ENCODE peak calls at places on chromosomes 4 and X, in nine cellular contexts. F is HEK293T; S is lower lobe of right lung; N is NCI-H1048; E is NB4; G is GM03348; X is GM12865; C is HS-5; L is activated CD4-positive, alpha-beta T cell treated with anti-CD3 and anti-CD28 coated beads for 48 hours. V is an unnamed sample.

GRCh38 chr4:39323836-39324235 is 42.3 kb downstream of the RFC1 start:
- DNase-seq in C (no peak), G (peak; percentile 10), X (no peak), L (no peak), E (no peak), F (no peak), S (no peak), N (no peak), V (no peak)

GRCh38 chr4:56655209-56655626 is 25.9 kb downstream of the HOPX start:
- DNase-seq in L (no peak), X (no peak), S (no peak), F (peak; percentile 55), N (no peak), E (no peak), C (no peak), G (peak; percentile 38), V (no peak)

GRCh38 chr4:69025191-69025998 is 70.9 kb upstream of the UGT2B7 start:
- DNase-seq in F (peak; percentile 41), L (no peak), G (no peak), N (no peak), C (no peak), E (peak; percentile 17), S (no peak), X (peak; percentile 59), V (no peak)

GRCh38 chr4:152678841-152679240 is 956 bp downstream of the TMEM154 start:
- DNase-seq in N (no peak), L (no peak), C (no peak), G (no peak), X (no peak), S (no peak), F (no peak), E (peak; percentile 15), V (no peak)

GRCh38 chrX:20212486-20213089 is 54.1 kb downstream of the RPS6KA3 start:
- DNase-seq in G (no peak), X (peak; percentile 44), L (no peak), N (no peak), F (no peak), E (no peak), C (no peak), S (no peak), V (no peak)

GRCh38 chrX:17500145-17500579 is 125.2 kb downstream of the NHS start:
- DNase-seq in L (no peak), S (no peak), X (no peak), E (no peak), N (no peak), G (peak; percentile 29), F (no peak), C (no peak), V (peak; percentile 45)

GRCh38 chr4:137510866-137511265 is 21.4 kb downstream of the PCDH18 start:
- DNase-seq in X (no peak), S (no peak), E (peak; percentile 51), G (peak; percentile 85), C (peak; percentile 67), F (peak; percentile 48), L (no peak), N (no peak), V (peak; percentile 51)

GRCh38 chrX:71604141-71604540 is 14.2 kb downstream of the CXCR3 start:
- DNase-seq in F (no peak), C (no peak), N (no peak), E (no peak), X (no peak), S (no peak), G (no peak), L (no peak), V (no peak)

GRCh38 chrX:78997870-78998558 is 52.8 kb downstream of the P2RY10 start:
- DNase-seq in X (peak; percentile 1), G (no peak), F (no peak), S (no peak), L (peak; percentile 26), C (no peak), E (no peak), N (no peak), V (no peak)

GRCh38 chr4:33407496-33407895 is 2687.3 kb downstream of the PCDH7 start:
- DNase-seq in L (no peak), G (no peak), C (no peak), X (no peak), F (no peak), S (no peak), N (no peak), E (no peak), V (peak; percentile 20)

GRCh38 chrX:52923781-52924241 is 26.7 kb downstream of the FAM156B start:
- DNase-seq in F (no peak), G (peak; percentile 4), C (no peak), L (no peak), S (peak; percentile 53), E (peak; percentile 65), N (no peak), X (peak; percentile 79), V (peak; percentile 38)

GRCh38 chr4:2792711-2793577 is at the start of gene SH3BP2:
- DNase-seq in F (peak; percentile 88), L (peak; percentile 76), E (peak; percentile 82), C (peak; percentile 15), N (peak; percentile 68), G (peak; percentile 97), X (peak; percentile 72), S (peak; percentile 90), V (no peak)

GRCh38 chr4:7266525-7267292 is 74.4 kb downstream of the SORCS2 start:
- DNase-seq in S (no peak), G (peak; percentile 94), X (no peak), L (no peak), F (no peak), N (no peak), E (no peak), C (peak; percentile 88), V (peak; percentile 93)

GRCh38 chrX:45668686-45669443 is 468.2 kb upstream of the DIPK2B start:
- DNase-seq in X (no peak), L (no peak), F (no peak), N (no peak), E (no peak), C (peak; percentile 86), G (peak; percentile 68), S (no peak), V (peak; percentile 72)

GRCh38 chr4:151719045-151719743 is 41.6 kb downstream of the GATB start:
- DNase-seq in E (no peak), F (no peak), N (no peak), G (no peak), L (no peak), C (no peak), X (no peak), S (no peak), V (no peak)

GRCh38 chr4:6633091-6633906 is 7.2 kb upstream of the MRFAP1 start:
- DNase-seq in N (no peak), E (peak; percentile 98), S (no peak), L (no peak), F (no peak), G (peak; percentile 45), C (no peak), X (no peak), V (peak; percentile 15)

GRCh38 chr4:37232315-37232714 is 12.2 kb upstream of the NWD2 start:
- DNase-seq in C (no peak), F (no peak), N (no peak), E (no peak), L (no peak), X (no peak), G (no peak), S (no peak), V (no peak)

GRCh38 chr4:102338405-102338804 is 6.9 kb downstream of the SLC39A8 start:
- DNase-seq in F (no peak), E (peak; percentile 10), N (no peak), L (no peak), C (no peak), X (no peak), G (no peak), S (no peak), V (no peak)

GRCh38 chrX:16635040-16635439 is 14.9 kb upstream of the S100G start:
- DNase-seq in X (no peak), L (no peak), S (no peak), F (no peak), C (no peak), E (no peak), G (no peak), N (no peak), V (no peak)

GRCh38 chr4:5199142-5199541 is 147.9 kb downstream of the STK32B start:
- DNase-seq in N (no peak), E (no peak), L (no peak), C (no peak), X (no peak), G (no peak), F (no peak), S (no peak), V (no peak)

GRCh38 chr4:185165605-185166063 is 22.6 kb downstream of the SLC25A4 start:
- DNase-seq in X (peak; percentile 69), N (no peak), F (no peak), L (no peak), G (peak; percentile 60), C (no peak), E (peak; percentile 71), S (no peak), V (no peak)

GRCh38 chr4:155207534-155208257 is 740 bp upstream of the NPY2R start:
- DNase-seq in C (no peak), N (no peak), E (no peak), F (peak; percentile 22), L (no peak), S (no peak), X (no peak), G (peak; percentile 13), V (no peak)

GRCh38 chrX:16786791-16787735 is 797 bp downstream of the TXLNG start:
- DNase-seq in L (peak; percentile 49), N (no peak), C (no peak), X (peak; percentile 35), S (peak; percentile 47), F (peak; percentile 25), E (peak; percentile 54), G (peak; percentile 31), V (no peak)